ENCODE peak calls at places on chromosomes 3 and 15, in four cellular contexts. F, H, Q and J are unnamed samples.

GRCh38 chr3:16474304-16474703 is 39.2 kb downstream of the RFTN1 start:
- DNase-seq in F (peak; percentile 49), H (no peak), Q (no peak), J (no peak)

GRCh38 chr3:124952456-124952855 is 17.9 kb upstream of the MUC13 start:
- DNase-seq in F (no peak), H (no peak), Q (no peak), J (no peak)

GRCh38 chr15:75456710-75457109 is 5.2 kb upstream of the SIN3A start:
- DNase-seq in F (peak; percentile 73), H (no peak), Q (no peak), J (no peak)

GRCh38 chr3:38493019-38493418 is 3.1 kb upstream of the EXOG start:
- DNase-seq in F (peak; percentile 47), H (no peak), Q (no peak), J (no peak)

GRCh38 chr15:68432665-68433064 is 702 bp upstream of the ITGA11 start:
- DNase-seq in F (no peak), H (no peak), Q (no peak), J (no peak)

GRCh38 chr15:34038023-34038403 is 991 bp downstream of the AVEN start:
- DNase-seq in F (no peak), H (no peak), Q (no peak), J (peak; percentile 7)

GRCh38 chr15:37425541-37425940 is 325.2 kb upstream of the MEIS2 start:
- DNase-seq in F (peak; percentile 39), H (peak; percentile 12), Q (no peak), J (no peak)

GRCh38 chr3:30864836-30865235 is 29.6 kb downstream of the GADL1 start:
- DNase-seq in F (peak; percentile 40), H (no peak), Q (no peak), J (no peak)

GRCh38 chr3:117660941-117661635 is 951.5 kb downstream of the TUSC7 start:
- DNase-seq in F (peak; percentile 55), H (no peak), Q (no peak), J (no peak)

GRCh38 chr3:197367081-197367780 is 68.8 kb upstream of the DLG1 start:
- DNase-seq in F (peak; percentile 71), H (peak; percentile 91), Q (peak; percentile 44), J (no peak)

GRCh38 chr3:66427352-66427751 is 73.5 kb downstream of the LRIG1 start:
- DNase-seq in F (no peak), H (no peak), Q (no peak), J (no peak)

GRCh38 chr15:70309716-70310115 is 212.0 kb upstream of the TLE3 start:
- DNase-seq in F (no peak), H (no peak), Q (no peak), J (no peak)

GRCh38 chr15:74957301-74958035 is 896 bp upstream of the RPP25 start:
- DNase-seq in F (peak; percentile 59), H (no peak), Q (no peak), J (no peak)

GRCh38 chr15:91471410-91471993 is 371.4 kb downstream of the SV2B start:
- DNase-seq in F (no peak), H (no peak), Q (no peak), J (no peak)

GRCh38 chr3:110697961-110698360 is 373.7 kb upstream of the NECTIN3 start:
- DNase-seq in F (peak; percentile 47), H (no peak), Q (no peak), J (no peak)

GRCh38 chr3:61157414-61157813 is 93.8 kb downstream of the FHIT start:
- DNase-seq in F (no peak), H (no peak), Q (no peak), J (no peak)

GRCh38 chr3:179247289-179248020 is 3.5 kb downstream of the KCNMB3 start:
- DNase-seq in F (no peak), H (no peak), Q (no peak), J (no peak)

GRCh38 chr3:188686319-188686718 is 485.5 kb upstream of the TPRG1 start:
- DNase-seq in F (no peak), H (no peak), Q (no peak), J (no peak)

GRCh38 chr3:110568246-110568645 is 503.4 kb upstream of the NECTIN3 start:
- DNase-seq in F (peak; percentile 93), H (peak; percentile 27), Q (no peak), J (no peak)

GRCh38 chr3:172846103-172846561 is 95.6 kb downstream of the ECT2 start:
- DNase-seq in F (no peak), H (no peak), Q (no peak), J (no peak)

GRCh38 chr15:83973816-83974215 is 261.8 kb upstream of the GOLGA6L4 start:
- DNase-seq in F (peak; percentile 8), H (no peak), Q (no peak), J (no peak)

GRCh38 chr15:83278191-83278590 is 6.3 kb downstream of the BNC1 start:
- DNase-seq in F (peak; percentile 83), H (no peak), Q (no peak), J (no peak)

GRCh38 chr3:21477896-21478295 is 273.1 kb downstream of the ZNF385D start:
- DNase-seq in F (peak; percentile 27), H (no peak), Q (no peak), J (no peak)

GRCh38 chr3:23942546-23942945 is 2.5 kb upstream of the NR1D2 start:
- DNase-seq in F (no peak), H (no peak), Q (no peak), J (no peak)

GRCh38 chr3:100482181-100482580 is 10.2 kb upstream of the TMEM45A start:
- DNase-seq in F (no peak), H (no peak), Q (peak; percentile 24), J (no peak)

DNA sequence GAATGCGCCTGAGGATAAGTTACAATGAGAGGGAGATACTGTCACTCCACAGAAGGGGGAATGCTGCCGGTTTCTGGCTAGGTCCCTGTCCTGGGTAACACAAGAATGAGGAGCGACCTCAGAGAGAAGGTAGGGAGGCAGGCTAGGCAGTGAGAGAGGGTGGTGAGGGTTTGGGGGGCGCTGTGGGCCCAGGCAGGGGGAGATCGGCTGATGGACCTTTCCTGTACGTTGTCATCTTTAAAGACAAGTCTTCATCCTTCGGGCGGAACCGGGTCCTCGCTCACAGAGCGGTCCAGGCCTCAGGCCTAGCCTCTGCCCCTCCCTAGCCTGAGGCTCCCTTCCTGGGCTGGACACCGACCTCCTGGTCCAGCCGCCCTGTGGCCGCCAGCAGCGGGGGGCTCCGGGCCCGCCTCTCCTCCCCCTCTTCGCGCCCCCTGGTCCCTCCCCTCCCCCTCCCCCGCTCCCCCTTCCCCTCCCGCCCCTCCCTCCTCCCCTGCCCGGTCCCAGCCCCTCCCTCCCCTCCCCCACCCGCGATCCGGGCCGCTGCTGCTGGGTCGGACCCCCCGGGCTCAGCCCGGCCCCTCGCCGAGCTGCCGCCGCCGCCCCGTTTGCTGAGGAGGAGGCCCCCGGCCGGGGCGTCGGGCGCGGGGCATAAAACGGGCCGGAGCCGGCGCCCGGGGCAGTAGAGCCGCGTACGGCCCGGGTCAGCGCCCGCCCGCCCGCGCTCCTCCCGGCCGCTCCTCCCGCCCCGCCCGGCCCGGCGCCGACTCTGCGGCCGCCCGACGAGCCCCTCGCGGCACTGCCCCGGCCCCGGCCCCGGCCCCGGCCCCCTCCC is at the start of gene CHRD:
- DNase-seq in F (no peak), H (no peak), Q (peak; percentile 34), J (no peak)
- H3K4me3 ChIP-seq in F (peak within 1 kb of the TSS; percentile 69), H (no peak within 1 kb of the TSS), Q (peak within 1 kb of the TSS; percentile 67), J (peak within 1 kb of the TSS; percentile 51)

DNA sequence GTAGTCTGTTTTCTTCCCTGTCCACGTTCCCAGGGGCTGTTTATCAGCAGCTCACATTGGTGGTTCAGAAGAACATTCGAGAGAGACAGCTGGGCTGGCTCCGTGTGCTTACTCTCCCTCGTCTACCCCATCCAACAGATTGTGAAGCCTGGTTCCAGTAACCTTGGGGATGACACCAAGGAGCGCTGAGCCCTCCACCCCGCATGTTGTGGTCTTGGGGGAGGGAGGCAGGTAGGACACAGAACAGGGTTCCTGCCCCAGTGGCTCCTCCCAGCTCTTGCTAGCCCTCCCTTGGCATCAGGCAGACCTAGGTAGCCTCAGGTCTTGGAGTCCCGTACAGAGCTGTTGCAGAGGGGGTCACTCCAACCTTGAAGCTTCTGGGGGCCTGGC is 33.1 kb downstream of the KLF13 start:
- DNase-seq in F (no peak), H (no peak), Q (no peak), J (peak; percentile 20)
- H3K4me1 ChIP-seq in F (peaks cover 11% of the 10 kb centered on the region), H (no peaks in the 10 kb centered on the region), Q (peaks cover 47% of the 10 kb centered on the region), J (peaks cover 98% of the 10 kb centered on the region)

DNA sequence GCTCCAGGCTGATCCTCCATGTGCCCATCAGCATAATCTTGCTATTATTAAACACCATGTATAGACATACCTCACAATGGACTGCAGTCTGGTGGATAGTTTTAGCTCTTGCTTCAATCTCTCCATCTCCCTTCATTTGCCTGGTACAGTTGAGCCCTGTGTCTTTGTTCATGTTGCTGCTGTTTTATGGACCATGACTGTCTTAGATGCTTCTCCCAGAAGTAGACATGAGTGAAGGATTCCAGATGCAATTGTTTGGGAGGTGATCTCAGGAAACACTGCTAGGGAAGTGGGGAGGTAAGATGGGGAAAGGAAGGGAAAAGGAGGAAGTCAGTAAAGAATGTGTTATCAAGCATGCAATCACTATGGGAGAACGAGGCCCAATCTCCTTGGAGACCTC is 36.3 kb upstream of the CTNNB1 start:
- DNase-seq in F (no peak), H (no peak), Q (no peak), J (no peak)
- H3K9me2 ChIP-seq in F (no peaks in the 10 kb centered on the region), H (no peaks in the 10 kb centered on the region), Q (no peaks in the 10 kb centered on the region), J (no peaks in the 10 kb centered on the region)

GRCh38 chr3:14425574-14426304 is 23.3 kb downstream of the SLC6A6 start:
- DNase-seq in F (no peak), H (no peak), Q (no peak), J (no peak)
- H3K4me3 ChIP-seq in F (no peak overlapping the region), H (peak overlapping the region; percentile 17), Q (no peak overlapping the region), J (no peak overlapping the region)

GRCh38 chr3:12656193-12656592 is 7.7 kb downstream of the RAF1 start:
- DNase-seq in F (no peak), H (no peak), Q (no peak), J (no peak)
- H3K4me1 ChIP-seq in F (peaks cover 51% of the 10 kb centered on the region), H (peaks cover 28% of the 10 kb centered on the region), Q (peaks cover 24% of the 10 kb centered on the region), J (peaks cover 21% of the 10 kb centered on the region)

GRCh38 chr3:41159581-41160189 is 39.6 kb upstream of the CTNNB1 start:
- DNase-seq in F (no peak), H (no peak), Q (peak; percentile 63), J (no peak)

GRCh38 chr3:41158947-41159346 is 40.4 kb upstream of the CTNNB1 start:
- DNase-seq in F (no peak), H (peak; percentile 21), Q (peak; percentile 68), J (no peak)

GRCh38 chr3:41164776-41165175 is 34.5 kb upstream of the CTNNB1 start:
- DNase-seq in F (no peak), H (no peak), Q (no peak), J (no peak)

GRCh38 chr3:41162541-41162940 is 36.8 kb upstream of the CTNNB1 start:
- DNase-seq in F (no peak), H (no peak), Q (no peak), J (no peak)

GRCh38 chr3:41163399-41163798 is 35.9 kb upstream of the CTNNB1 start:
- DNase-seq in F (no peak), H (no peak), Q (peak; percentile 37), J (no peak)
- H3K9me2 ChIP-seq in F (no peaks in the 10 kb centered on the region), H (no peaks in the 10 kb centered on the region), Q (no peaks in the 10 kb centered on the region), J (no peaks in the 10 kb centered on the region)

DNA sequence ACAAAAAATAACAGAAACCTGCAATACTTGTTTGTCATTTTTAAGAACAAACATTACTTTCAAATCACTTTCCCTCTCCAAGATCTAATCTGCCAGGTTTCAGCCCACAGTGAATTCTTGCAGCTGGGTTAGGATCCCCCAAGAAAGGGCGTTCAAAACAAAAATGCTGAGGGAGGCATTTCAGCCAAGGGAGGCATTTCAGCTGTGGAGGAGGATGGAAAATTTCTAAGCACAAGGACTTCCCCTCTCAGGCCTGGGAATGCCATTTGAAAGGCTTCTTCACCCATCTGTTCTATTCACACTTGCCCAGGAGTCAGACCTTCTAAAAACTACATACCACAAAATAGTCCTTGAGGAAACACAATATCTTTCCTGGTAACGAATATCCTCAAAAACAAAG is 69.1 kb downstream of the P3H2 start:
- DNase-seq in F (no peak), H (no peak), Q (no peak), J (no peak)
- H3K4me3 ChIP-seq in F (no peak overlapping the region), H (no peak overlapping the region), Q (no peak overlapping the region), J (no peak overlapping the region)